ENCODE peak calls at places on chromosomes 7 and 10, in eight cellular contexts. B is adipocyte; X is activated naive CD4-positive, alpha-beta T cell treated with anti-CD3 and anti-CD28 coated beads for 36 hours; A is T-helper 22 cell; K is stimulated activated CD4-positive, alpha-beta T cell treated with anti-CD3 and anti-CD28 coated beads, Interleukin-2, amount 100 ng/mL, for 48 hours; O is aorta; L is mucosa of gallbladder; P is hypothalamus. Z is an unnamed sample.

GRCh38 chr7:80922254-80923049 is 3.6 kb upstream of the SEMA3C start:
- DNase-seq in X (no peak), A (no peak), L (peak; percentile 25), B (no peak), O (no peak), P (no peak), K (no peak), Z (no peak)

GRCh38 chr10:52420656-52421055 is 106.6 kb downstream of the DKK1 start:
- DNase-seq in K (no peak), B (no peak), P (no peak), L (no peak), A (no peak), O (no peak), X (no peak), Z (no peak)

GRCh38 chr10:85927952-85928677 is 438.5 kb downstream of the GRID1 start:
- DNase-seq in K (no peak), A (no peak), P (peak; percentile 6), O (no peak), L (no peak), B (no peak), X (no peak), Z (no peak)

GRCh38 chr7:131623154-131623553 is 66.7 kb upstream of the PODXL start:
- DNase-seq in X (no peak), P (no peak), L (peak; percentile 14), A (no peak), O (no peak), K (no peak), B (no peak), Z (no peak)

GRCh38 chr7:156041398-156041797 is 229.1 kb upstream of the SHH start:
- DNase-seq in O (peak; percentile 71), X (no peak), A (no peak), L (no peak), K (no peak), B (no peak), P (no peak), Z (no peak)

GRCh38 chr7:80584778-80585177 is 53.7 kb upstream of the CD36 start:
- DNase-seq in A (no peak), P (no peak), O (no peak), L (no peak), K (no peak), X (no peak), B (peak; percentile 63), Z (no peak)

GRCh38 chr10:34351161-34351560 is 463.9 kb downstream of the PARD3 start:
- DNase-seq in B (peak; percentile 75), O (no peak), P (no peak), K (no peak), A (no peak), X (no peak), L (no peak), Z (no peak)

GRCh38 chr7:131642429-131642828 is 86.0 kb upstream of the PODXL start:
- DNase-seq in L (no peak), K (no peak), O (no peak), B (no peak), X (no peak), P (no peak), A (no peak), Z (no peak)

GRCh38 chr10:114917927-114918672 is 19.9 kb upstream of the TRUB1 start:
- DNase-seq in B (no peak), A (no peak), K (no peak), X (no peak), L (no peak), O (no peak), P (no peak), Z (no peak)